ENCODE peak calls at places on chromosomes 5 and 9, in five cellular contexts. One of them, this sample, is unnamed. For H3K27me3, the result is how much of the 10 kb centered on the place peaks cover.

GRCh38 chr5:59873113-59873512 is 20.4 kb downstream of the PDE4D start:
- DNase-seq in cardiac muscle cell: peak
- DNase-seq in psoas muscle: no peak
- DNase-seq in heart right ventricle: no peak
- DNase-seq in iPS DF 6.9: no peak
- DNase-seq in this sample: no peak

GRCh38 chr5:6773342-6774035 is 60.3 kb downstream of the TENT4A start:
- DNase-seq in cardiac muscle cell: no peak
- DNase-seq in psoas muscle: no peak
- DNase-seq in iPS DF 6.9: no peak
- DNase-seq in heart right ventricle: no peak
- DNase-seq in this sample: no peak

GRCh38 chr5:107580902-107581823 is 89.6 kb downstream of the EFNA5 start:
- DNase-seq in cardiac muscle cell: peak
- DNase-seq in iPS DF 6.9: no peak
- DNase-seq in psoas muscle: no peak
- DNase-seq in heart right ventricle: no peak
- DNase-seq in this sample: no peak

GRCh38 chr9:89893886-89894285 is 289.1 kb downstream of the GADD45G start:
- DNase-seq in iPS DF 6.9: no peak
- DNase-seq in cardiac muscle cell: no peak
- DNase-seq in heart right ventricle: no peak
- DNase-seq in psoas muscle: no peak
- DNase-seq in this sample: no peak

GRCh38 chr9:91773166-91773565 is 176.9 kb downstream of the ROR2 start:
- DNase-seq in iPS DF 6.9: no peak
- DNase-seq in cardiac muscle cell: peak
- DNase-seq in psoas muscle: no peak
- DNase-seq in heart right ventricle: no peak
- DNase-seq in this sample: no peak

GRCh38 chr5:57776035-57776434 is 293.4 kb upstream of the ACTBL2 start:
- DNase-seq in heart right ventricle: no peak
- DNase-seq in cardiac muscle cell: no peak
- DNase-seq in psoas muscle: no peak
- DNase-seq in iPS DF 6.9: no peak
- DNase-seq in this sample: no peak

GRCh38 chr5:127813633-127814171 is 110.5 kb downstream of the CCDC192 start:
- DNase-seq in cardiac muscle cell: peak
- DNase-seq in psoas muscle: no peak
- DNase-seq in heart right ventricle: no peak
- DNase-seq in iPS DF 6.9: no peak
- DNase-seq in this sample: no peak

GRCh38 chr9:136048560-136049411 is 46.3 kb downstream of the NACC2 start:
- DNase-seq in psoas muscle: no peak
- DNase-seq in cardiac muscle cell: no peak
- DNase-seq in heart right ventricle: no peak
- DNase-seq in iPS DF 6.9: no peak
- DNase-seq in this sample: peak

GRCh38 chr5:68973696-68974095 is 120.1 kb upstream of the SLC30A5 start:
- DNase-seq in iPS DF 6.9: no peak
- DNase-seq in heart right ventricle: no peak
- DNase-seq in cardiac muscle cell: no peak
- DNase-seq in psoas muscle: no peak
- DNase-seq in this sample: no peak

GRCh38 chr5:180120221-180121101 is 48.9 kb upstream of the RNF130 start:
- DNase-seq in heart right ventricle: peak
- DNase-seq in cardiac muscle cell: no peak
- DNase-seq in iPS DF 6.9: no peak
- DNase-seq in psoas muscle: no peak
- DNase-seq in this sample: peak

GRCh38 chr9:38081356-38082108 is 12.5 kb upstream of the SHB start:
- DNase-seq in iPS DF 6.9: no peak
- DNase-seq in cardiac muscle cell: no peak
- DNase-seq in heart right ventricle: no peak
- DNase-seq in psoas muscle: no peak
- DNase-seq in this sample: no peak

GRCh38 chr9:17509698-17510097 is 69.2 kb upstream of the SH3GL2 start:
- DNase-seq in psoas muscle: no peak
- DNase-seq in iPS DF 6.9: no peak
- DNase-seq in cardiac muscle cell: no peak
- DNase-seq in heart right ventricle: no peak
- DNase-seq in this sample: no peak

GRCh38 chr5:107422494-107422893 is 248.2 kb downstream of the EFNA5 start:
- DNase-seq in iPS DF 6.9: no peak
- DNase-seq in psoas muscle: no peak
- DNase-seq in cardiac muscle cell: no peak
- DNase-seq in heart right ventricle: no peak
- DNase-seq in this sample: no peak

GRCh38 chr9:107488400-107489143 is 997 bp downstream of the KLF4 start:
- DNase-seq in heart right ventricle: peak
- DNase-seq in cardiac muscle cell: peak
- DNase-seq in psoas muscle: peak
- DNase-seq in iPS DF 6.9: no peak
- DNase-seq in this sample: peak

GRCh38 chr5:148873690-148874485 is 47.5 kb downstream of the ADRB2 start:
- DNase-seq in cardiac muscle cell: no peak
- DNase-seq in heart right ventricle: no peak
- DNase-seq in psoas muscle: no peak
- DNase-seq in iPS DF 6.9: no peak
- DNase-seq in this sample: no peak

GRCh38 chr5:172114875-172115422 is 73.1 kb downstream of the STK10 start:
- DNase-seq in psoas muscle: no peak
- DNase-seq in iPS DF 6.9: no peak
- DNase-seq in heart right ventricle: peak
- DNase-seq in cardiac muscle cell: no peak
- DNase-seq in this sample: peak
- H3K4me3 ChIP-seq in psoas muscle: no peak
- H3K4me3 ChIP-seq in iPS DF 6.9: no peak
- H3K4me3 ChIP-seq in heart right ventricle: no peak
- H3K4me3 ChIP-seq in cardiac muscle cell: no peak
- H3K4me3 ChIP-seq in this sample: no peak

GRCh38 chr9:98943682-98944129 is at the start of gene COL15A1:
- DNase-seq in heart right ventricle: peak
- DNase-seq in iPS DF 6.9: no peak
- DNase-seq in psoas muscle: peak
- DNase-seq in cardiac muscle cell: peak
- DNase-seq in this sample: no peak

GRCh38 chr9:98941946-98942523 is 1.7 kb upstream of the COL15A1 start:
- DNase-seq in psoas muscle: no peak
- DNase-seq in heart right ventricle: no peak
- DNase-seq in iPS DF 6.9: no peak
- DNase-seq in cardiac muscle cell: no peak
- DNase-seq in this sample: no peak

GRCh38 chr9:98944130-98945074 is 695 bp downstream of the COL15A1 start:
- DNase-seq in cardiac muscle cell: peak
- DNase-seq in heart right ventricle: peak
- DNase-seq in psoas muscle: no peak
- DNase-seq in iPS DF 6.9: no peak
- DNase-seq in this sample: no peak

GRCh38 chr9:98940278-98940677 is 3.4 kb upstream of the COL15A1 start:
- DNase-seq in psoas muscle: no peak
- DNase-seq in iPS DF 6.9: no peak
- DNase-seq in heart right ventricle: no peak
- DNase-seq in cardiac muscle cell: no peak
- DNase-seq in this sample: no peak

GRCh38 chr9:98942906-98943681 is 613 bp upstream of the COL15A1 start:
- DNase-seq in psoas muscle: no peak
- DNase-seq in heart right ventricle: no peak
- DNase-seq in cardiac muscle cell: no peak
- DNase-seq in iPS DF 6.9: no peak
- DNase-seq in this sample: no peak
- H3K27me3 ChIP-seq in psoas muscle: half or more
- H3K27me3 ChIP-seq in heart right ventricle: under half
- H3K27me3 ChIP-seq in cardiac muscle cell: half or more
- H3K27me3 ChIP-seq in iPS DF 6.9: under half
- H3K27me3 ChIP-seq in this sample: half or more

GRCh38 chr9:93818795-93819472 is 136.2 kb downstream of the BARX1 start:
- DNase-seq in psoas muscle: no peak
- DNase-seq in cardiac muscle cell: no peak
- DNase-seq in iPS DF 6.9: no peak
- DNase-seq in heart right ventricle: no peak
- DNase-seq in this sample: no peak

GRCh38 chr9:93819905-93820304 is 135.2 kb downstream of the BARX1 start:
- DNase-seq in psoas muscle: no peak
- DNase-seq in iPS DF 6.9: no peak
- DNase-seq in heart right ventricle: no peak
- DNase-seq in cardiac muscle cell: no peak
- DNase-seq in this sample: no peak

GRCh38 chr9:93820667-93821306 is 134.4 kb downstream of the BARX1 start:
- DNase-seq in iPS DF 6.9: no peak
- DNase-seq in psoas muscle: no peak
- DNase-seq in heart right ventricle: no peak
- DNase-seq in cardiac muscle cell: no peak
- DNase-seq in this sample: no peak

GRCh38 chr9:93815677-93816076 is 139.5 kb downstream of the BARX1 start:
- DNase-seq in cardiac muscle cell: no peak
- DNase-seq in heart right ventricle: no peak
- DNase-seq in psoas muscle: no peak
- DNase-seq in iPS DF 6.9: no peak
- DNase-seq in this sample: no peak

DNA sequence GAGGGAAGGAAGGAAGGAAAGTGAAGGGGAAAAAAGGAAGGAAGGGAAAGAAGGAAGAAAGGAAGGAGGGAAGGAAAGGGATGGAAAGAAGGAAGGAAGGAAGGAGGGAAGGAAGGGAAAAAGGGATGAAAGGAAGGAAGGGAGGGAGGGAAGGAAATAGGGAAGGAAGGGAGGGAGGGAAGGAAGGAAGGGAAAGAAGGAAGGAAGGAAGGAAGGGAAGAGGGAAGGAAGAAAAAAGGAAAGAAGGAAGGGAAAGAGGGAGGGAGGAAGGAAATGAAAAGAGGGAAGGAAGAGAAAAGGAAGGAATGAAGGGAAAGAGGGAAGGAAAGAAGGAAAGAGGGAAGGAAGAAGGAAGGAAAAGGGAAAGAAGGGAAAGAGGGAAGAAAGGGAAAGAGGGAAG is 136.9 kb downstream of the BARX1 start:
- DNase-seq in iPS DF 6.9: no peak
- DNase-seq in heart right ventricle: no peak
- DNase-seq in psoas muscle: no peak
- DNase-seq in cardiac muscle cell: no peak
- DNase-seq in this sample: no peak
- H3K4me3 ChIP-seq in iPS DF 6.9: no peak
- H3K4me3 ChIP-seq in heart right ventricle: no peak
- H3K4me3 ChIP-seq in psoas muscle: no peak
- H3K4me3 ChIP-seq in cardiac muscle cell: no peak
- H3K4me3 ChIP-seq in this sample: no peak

DNA sequence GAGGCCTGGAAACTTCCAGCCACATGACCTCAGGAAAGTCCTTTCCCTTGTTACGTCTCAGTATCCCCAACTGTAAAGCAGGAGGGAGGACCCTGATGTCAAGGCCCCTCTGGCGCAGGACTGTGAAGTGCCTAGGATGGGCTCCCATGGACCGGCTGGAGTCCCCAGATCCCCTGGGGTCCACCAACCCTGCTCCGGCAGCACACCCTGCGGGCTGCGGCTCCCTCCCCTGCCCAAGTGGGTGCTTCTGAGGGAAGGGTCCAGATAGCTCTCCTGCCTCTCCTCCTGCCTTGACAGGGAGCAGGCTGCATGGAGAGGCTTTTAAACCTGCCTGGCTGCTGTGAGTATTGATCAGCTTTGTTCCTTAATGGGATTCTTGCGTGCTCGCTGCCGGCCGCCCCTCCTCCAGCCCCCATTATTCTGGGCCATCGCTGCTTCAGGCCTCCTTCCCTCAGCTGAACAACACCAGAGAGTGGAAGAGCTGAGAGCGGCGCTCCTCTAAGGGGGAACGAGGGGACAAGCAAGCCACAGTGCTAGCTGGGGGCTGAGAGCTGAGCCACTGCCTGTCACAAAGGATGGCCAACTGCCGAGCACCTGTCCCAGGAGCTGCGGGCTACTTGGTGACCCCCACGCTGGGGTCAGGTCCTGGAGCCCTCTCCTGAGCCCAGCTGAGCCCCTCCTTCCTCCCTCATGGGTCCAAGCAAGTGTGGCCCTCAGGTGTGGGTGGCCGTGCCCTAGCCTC is 25.5 kb upstream of the NTNG2 start:
- DNase-seq in cardiac muscle cell: no peak
- DNase-seq in psoas muscle: no peak
- DNase-seq in iPS DF 6.9: no peak
- DNase-seq in heart right ventricle: no peak
- DNase-seq in this sample: no peak
- H3K27me3 ChIP-seq in cardiac muscle cell: under half
- H3K27me3 ChIP-seq in psoas muscle: half or more
- H3K27me3 ChIP-seq in iPS DF 6.9: under half
- H3K27me3 ChIP-seq in heart right ventricle: half or more
- H3K27me3 ChIP-seq in this sample: under half

GRCh38 chr9:104907278-104907951 is 20.5 kb downstream of the ABCA1 start:
- DNase-seq in cardiac muscle cell: peak
- DNase-seq in heart right ventricle: peak
- DNase-seq in iPS DF 6.9: no peak
- DNase-seq in psoas muscle: no peak
- DNase-seq in this sample: no peak
- H3K4me3 ChIP-seq in cardiac muscle cell: no peak
- H3K4me3 ChIP-seq in heart right ventricle: no peak
- H3K4me3 ChIP-seq in iPS DF 6.9: no peak
- H3K4me3 ChIP-seq in psoas muscle: no peak
- H3K4me3 ChIP-seq in this sample: no peak

DNA sequence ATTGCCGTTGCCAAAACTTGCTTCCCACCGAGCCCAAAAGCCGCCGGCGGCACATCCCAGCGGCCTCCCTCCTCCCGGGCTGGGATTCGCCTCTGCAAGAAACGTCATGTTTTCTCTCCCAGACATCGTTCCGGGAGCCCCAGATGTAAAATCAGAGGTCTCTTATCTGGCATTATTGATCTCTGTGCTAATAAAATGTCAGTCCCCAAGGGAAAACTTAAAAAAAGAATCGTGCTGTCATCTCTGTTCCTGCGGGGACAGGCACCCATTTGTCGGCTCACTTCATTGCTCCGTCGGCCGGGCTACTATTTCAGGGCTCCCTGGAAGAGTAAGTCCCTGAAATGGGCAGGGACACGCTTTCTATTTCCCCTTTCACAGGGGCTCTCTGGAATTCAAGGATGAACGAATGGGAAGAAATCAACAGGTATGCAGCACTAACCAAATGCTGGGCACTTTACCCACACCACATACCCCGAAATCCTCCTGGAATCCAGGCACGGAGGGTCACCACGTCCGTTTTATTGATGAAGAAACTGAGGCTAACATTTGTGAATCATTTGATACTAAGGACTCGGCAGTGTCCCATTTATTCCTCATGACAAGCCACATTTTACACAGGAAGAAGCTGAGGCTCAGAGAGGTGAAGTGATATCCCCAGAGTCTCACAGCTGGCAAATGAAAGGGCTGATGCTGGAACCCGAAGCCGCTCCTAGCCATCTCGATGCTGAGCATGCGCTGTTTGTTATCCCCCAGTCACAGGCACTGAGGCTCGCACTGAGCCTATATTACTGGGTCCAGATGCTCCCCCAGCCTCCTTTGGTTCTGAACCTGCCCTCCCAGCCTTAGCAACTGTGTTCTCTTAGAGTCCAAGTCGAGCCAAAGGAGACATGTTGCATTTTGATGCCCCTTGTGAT is 35.7 kb upstream of the MSX2 start:
- DNase-seq in heart right ventricle: no peak
- DNase-seq in iPS DF 6.9: no peak
- DNase-seq in psoas muscle: no peak
- DNase-seq in cardiac muscle cell: no peak
- DNase-seq in this sample: no peak
- H3K27me3 ChIP-seq in heart right ventricle: half or more
- H3K27me3 ChIP-seq in iPS DF 6.9: under half
- H3K27me3 ChIP-seq in psoas muscle: half or more
- H3K27me3 ChIP-seq in cardiac muscle cell: under half
- H3K27me3 ChIP-seq in this sample: half or more

GRCh38 chr5:119397518-119398380 is 41.9 kb downstream of the TNFAIP8 start:
- DNase-seq in heart right ventricle: no peak
- DNase-seq in cardiac muscle cell: peak
- DNase-seq in psoas muscle: no peak
- DNase-seq in iPS DF 6.9: no peak
- DNase-seq in this sample: no peak
- H3K4me3 ChIP-seq in heart right ventricle: no peak
- H3K4me3 ChIP-seq in cardiac muscle cell: no peak
- H3K4me3 ChIP-seq in psoas muscle: no peak
- H3K4me3 ChIP-seq in iPS DF 6.9: no peak
- H3K4me3 ChIP-seq in this sample: no peak

This sample was measured in left lung.